ENCODE peak calls at places on chromosomes 3 and 15, in ten cellular contexts. A is breast epithelium, I is NB4, U is cardiac muscle cell, C is OCI-LY7, Y is MM.1S, X is HFFc6, V is AG10803, T is mucosa of descending colon, Q is GM12865. D is an unnamed sample.
A peak's percentile ranks its signal among the peaks of the same experiment; 100 is the strongest.

GRCh38 chr3:187318819-187319616 is 27.5 kb upstream of the MASP1 start:
- DNase-seq in C (peak; percentile 69), Q (peak; percentile 66), U (peak; percentile 69), I (peak; percentile 57), T (no peak), Y (peak; percentile 73), X (peak; percentile 40), V (peak; percentile 92), A (no peak), D (peak; percentile 7)

GRCh38 chr3:186983372-186984058 is 53.2 kb downstream of the ST6GAL1 start:
- DNase-seq in A (no peak), I (no peak), Q (no peak), V (no peak), X (no peak), U (no peak), C (no peak), T (no peak), Y (no peak), D (no peak)

GRCh38 chr3:137259709-137260108 is 301.9 kb downstream of the IL20RB start:
- DNase-seq in U (no peak), Q (no peak), Y (no peak), X (no peak), A (no peak), C (no peak), T (no peak), V (no peak), I (no peak), D (no peak)

GRCh38 chr3:158679547-158680000 is 7.1 kb upstream of the LXN start:
- DNase-seq in C (no peak), Q (no peak), X (peak; percentile 8), A (no peak), Y (no peak), T (no peak), V (peak; percentile 22), I (no peak), U (no peak), D (no peak)

GRCh38 chr3:197428117-197428761 is 127.5 kb downstream of the BDH1 start:
- DNase-seq in Q (peak; percentile 10), I (peak; percentile 66), V (peak; percentile 61), U (no peak), T (peak; percentile 81), A (no peak), C (no peak), Y (no peak), X (peak; percentile 38), D (no peak)

GRCh38 chr15:33028495-33028894 is 166.0 kb downstream of the FMN1 start:
- DNase-seq in T (no peak), U (no peak), X (no peak), V (peak; percentile 72), Q (no peak), Y (no peak), C (no peak), A (no peak), I (no peak), D (no peak)

GRCh38 chr3:183502782-183503181 is 52.7 kb downstream of the KLHL6 start:
- DNase-seq in Q (no peak), X (no peak), V (peak; percentile 29), T (no peak), I (no peak), Y (peak; percentile 84), A (no peak), C (no peak), U (no peak), D (no peak)

GRCh38 chr3:31410411-31410810 is 122.3 kb upstream of the STT3B start:
- DNase-seq in Q (no peak), U (no peak), X (no peak), T (no peak), V (no peak), Y (no peak), C (no peak), I (no peak), A (no peak), D (no peak)

GRCh38 chr3:102410616-102411015 is 24.2 kb upstream of the ZPLD1 start:
- DNase-seq in U (no peak), T (no peak), V (no peak), Y (no peak), C (no peak), I (no peak), X (no peak), Q (no peak), A (no peak), D (no peak)

GRCh38 chr3:14541646-14542045 is 1.5 kb upstream of the GRIP2 start:
- DNase-seq in I (no peak), U (no peak), X (no peak), V (no peak), A (no peak), C (no peak), Q (no peak), Y (no peak), T (no peak), D (no peak)

GRCh38 chr3:14542656-14543055 is 2.5 kb upstream of the GRIP2 start:
- DNase-seq in C (no peak), I (no peak), T (no peak), A (no peak), Y (no peak), V (no peak), Q (no peak), U (no peak), X (no peak), D (no peak)

GRCh38 chr3:14545251-14545635 is 5.1 kb upstream of the GRIP2 start:
- DNase-seq in X (no peak), T (no peak), A (no peak), Y (no peak), Q (no peak), I (no peak), U (no peak), V (no peak), C (no peak), D (no peak)

GRCh38 chr3:14544282-14545250 is 4.4 kb upstream of the GRIP2 start:
- DNase-seq in A (no peak), X (no peak), T (no peak), Y (no peak), C (no peak), U (no peak), I (no peak), Q (no peak), V (no peak), D (no peak)

DNA sequence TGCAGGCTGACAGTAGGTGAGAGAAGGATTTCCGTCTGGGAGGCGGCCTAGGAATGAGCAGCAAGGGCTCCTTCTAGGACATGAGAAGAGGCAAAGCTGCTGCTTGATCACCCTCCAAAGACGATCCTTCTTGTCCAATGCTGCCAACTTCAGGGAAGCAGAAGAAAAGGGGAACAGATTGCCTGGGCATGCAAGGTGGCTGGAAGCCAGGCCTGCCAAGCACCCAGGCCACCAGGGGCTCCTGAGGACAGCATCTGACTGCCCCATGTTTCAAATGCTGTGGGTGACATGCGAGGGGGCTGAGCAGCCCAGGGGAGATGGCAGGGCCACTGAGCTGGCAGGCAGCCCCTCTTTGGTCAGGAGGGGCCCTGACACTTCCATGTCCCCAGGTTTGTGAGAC is 3.3 kb upstream of the GRIP2 start:
- DNase-seq in C (no peak), I (no peak), T (no peak), U (no peak), Y (no peak), V (no peak), X (no peak), A (no peak), Q (no peak), D (no peak)
- TF ChIP-seq CTCF in C (no peak), I (no peak), T (no peak), U (no peak), Y (no peak), V (no peak), X (no peak), A (no peak), Q (no peak), D (no peak)

GRCh38 chr3:41198950-41199865 is at the start of gene CTNNB1:
- DNase-seq in T (peak; percentile 97), C (peak; percentile 95), V (peak; percentile 98), A (peak; percentile 90), I (peak; percentile 94), Y (peak; percentile 89), Q (peak; percentile 98), X (peak; percentile 94), U (peak; percentile 96), D (no peak)
- TF ChIP-seq CTCF in T (no peak), C (no peak), V (no peak), A (peak; percentile 28), I (no peak), Y (no peak), Q (no peak), X (peak; percentile 59), U (no peak), D (no peak)

GRCh38 chr3:45042162-45042561 is 16.1 kb downstream of the CLEC3B start:
- DNase-seq in I (peak; percentile 33), Y (no peak), C (no peak), X (no peak), T (no peak), A (no peak), Q (peak; percentile 21), U (no peak), V (no peak), D (no peak)

GRCh38 chr3:45038096-45038455 is 12.0 kb downstream of the CLEC3B start:
- DNase-seq in C (no peak), I (no peak), U (no peak), X (no peak), T (no peak), Q (no peak), V (no peak), A (no peak), Y (no peak), D (peak; percentile 53)

GRCh38 chr3:45048244-45048643 is 22.1 kb downstream of the CLEC3B start:
- DNase-seq in A (no peak), I (no peak), X (peak; percentile 61), Q (no peak), U (no peak), T (no peak), V (no peak), Y (no peak), C (no peak), D (no peak)

GRCh38 chr3:45041666-45042065 is 15.6 kb downstream of the CLEC3B start:
- DNase-seq in T (no peak), U (no peak), A (no peak), Q (peak; percentile 29), I (peak; percentile 16), X (no peak), C (no peak), V (no peak), Y (peak; percentile 39), D (no peak)

DNA sequence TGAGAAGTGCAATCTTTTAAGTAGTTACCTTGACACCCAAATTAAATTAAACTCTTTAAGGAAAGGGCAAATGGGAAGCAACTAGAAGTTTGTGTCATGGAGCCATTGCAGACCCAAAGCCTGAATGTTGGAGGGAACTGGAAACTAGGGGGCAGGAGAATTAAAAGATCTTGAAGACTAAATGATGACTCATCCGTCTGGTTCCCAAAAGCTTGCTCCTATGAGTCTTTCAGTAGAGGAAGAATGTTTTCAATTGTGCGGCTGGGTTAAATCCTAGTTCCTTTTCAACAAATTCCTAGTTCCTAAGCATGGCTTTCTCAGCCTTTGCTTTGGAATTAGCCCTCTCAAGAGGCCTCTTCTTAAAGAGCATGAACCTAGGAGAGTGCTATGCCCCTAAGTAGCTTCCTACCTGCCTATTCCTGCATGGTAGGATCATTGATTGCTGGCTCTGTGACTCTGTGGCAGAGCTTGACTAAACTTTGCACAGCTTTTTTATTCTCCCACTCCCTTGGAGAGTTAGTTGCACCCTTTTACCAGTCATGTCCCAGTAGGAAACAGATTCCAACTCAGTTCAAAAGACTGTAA is 17.7 kb downstream of the CLEC3B start:
- DNase-seq in Q (no peak), T (no peak), C (no peak), U (no peak), Y (no peak), I (peak; percentile 78), A (no peak), X (peak; percentile 68), V (peak; percentile 91), D (no peak)
- TF ChIP-seq CTCF in Q (no peak), T (no peak), C (no peak), U (peak; percentile 32), Y (no peak), I (no peak), A (no peak), X (peak; percentile 67), V (peak; percentile 53), D (peak; percentile 43)

GRCh38 chr3:114527036-114527644 is 233.3 kb downstream of the TIGIT start:
- DNase-seq in U (peak; percentile 31), Y (no peak), X (peak; percentile 14), V (peak; percentile 41), I (no peak), C (peak; percentile 2), A (no peak), T (no peak), Q (peak; percentile 22), D (no peak)
- TF ChIP-seq CTCF in U (peak; percentile 66), Y (peak; percentile 41), X (peak; percentile 88), V (peak; percentile 70), I (peak; percentile 43), C (peak; percentile 77), A (no peak), T (no peak), Q (peak; percentile 47), D (peak; percentile 34)

D was measured in keratinocyte.